ENCODE peak calls at places on chromosomes 12 and 14, in five cellular contexts. One of them, this sample, is unnamed.

GRCh38 chr12:70265132-70265531 is 21.9 kb downstream of the CNOT2 start:
- DNase-seq in cardiac muscle cell: no peak
- DNase-seq in smooth muscle cell of the brain vasculature: no peak
- DNase-seq in EL: no peak
- DNase-seq in fibroblast of lung: no peak
- DNase-seq in this sample: no peak

GRCh38 chr12:14239935-14240872 is 125.3 kb upstream of the ATF7IP start:
- DNase-seq in EL: peak; percentile 6
- DNase-seq in cardiac muscle cell: no peak
- DNase-seq in fibroblast of lung: peak; percentile 36
- DNase-seq in smooth muscle cell of the brain vasculature: no peak
- DNase-seq in this sample: no peak

GRCh38 chr12:130152386-130152785 is 9.9 kb upstream of the FZD10 start:
- DNase-seq in cardiac muscle cell: no peak
- DNase-seq in fibroblast of lung: no peak
- DNase-seq in smooth muscle cell of the brain vasculature: no peak
- DNase-seq in EL: no peak
- DNase-seq in this sample: no peak

GRCh38 chr14:24204163-24205146 is 1.0 kb upstream of the TSSK4 start:
- DNase-seq in smooth muscle cell of the brain vasculature: no peak
- DNase-seq in fibroblast of lung: no peak
- DNase-seq in cardiac muscle cell: no peak
- DNase-seq in EL: no peak
- DNase-seq in this sample: no peak

GRCh38 chr14:65281991-65282908 is 130.3 kb upstream of the FUT8 start:
- DNase-seq in cardiac muscle cell: no peak
- DNase-seq in fibroblast of lung: peak; percentile 93
- DNase-seq in EL: peak; percentile 93
- DNase-seq in smooth muscle cell of the brain vasculature: peak; percentile 39
- DNase-seq in this sample: peak; percentile 84

GRCh38 chr12:96846313-96846712 is 60.7 kb upstream of the NEDD1 start:
- DNase-seq in fibroblast of lung: peak; percentile 14
- DNase-seq in cardiac muscle cell: peak; percentile 62
- DNase-seq in smooth muscle cell of the brain vasculature: no peak
- DNase-seq in EL: no peak
- DNase-seq in this sample: no peak

GRCh38 chr12:100187857-100188519 is 12.6 kb upstream of the ACTR6 start:
- DNase-seq in EL: no peak
- DNase-seq in fibroblast of lung: no peak
- DNase-seq in smooth muscle cell of the brain vasculature: no peak
- DNase-seq in cardiac muscle cell: no peak
- DNase-seq in this sample: no peak

GRCh38 chr14:76908834-76909233 is 82.6 kb downstream of the LRRC74A start:
- DNase-seq in cardiac muscle cell: no peak
- DNase-seq in smooth muscle cell of the brain vasculature: no peak
- DNase-seq in fibroblast of lung: no peak
- DNase-seq in EL: no peak
- DNase-seq in this sample: no peak

GRCh38 chr12:49413796-49414195 is 46.5 kb downstream of the SPATS2 start:
- DNase-seq in fibroblast of lung: no peak
- DNase-seq in smooth muscle cell of the brain vasculature: no peak
- DNase-seq in EL: peak; percentile 26
- DNase-seq in cardiac muscle cell: no peak
- DNase-seq in this sample: no peak

GRCh38 chr12:75884465-75884985 is 147.1 kb downstream of the PHLDA1 start:
- DNase-seq in fibroblast of lung: peak; percentile 39
- DNase-seq in smooth muscle cell of the brain vasculature: no peak
- DNase-seq in EL: no peak
- DNase-seq in cardiac muscle cell: no peak
- DNase-seq in this sample: peak; percentile 16

GRCh38 chr12:39483597-39483996 is 40.7 kb upstream of the KIF21A start:
- DNase-seq in fibroblast of lung: no peak
- DNase-seq in EL: no peak
- DNase-seq in smooth muscle cell of the brain vasculature: no peak
- DNase-seq in cardiac muscle cell: no peak
- DNase-seq in this sample: no peak

GRCh38 chr14:75306917-75307699 is 28.5 kb downstream of the FOS start:
- DNase-seq in EL: no peak
- DNase-seq in fibroblast of lung: no peak
- DNase-seq in cardiac muscle cell: peak; percentile 47
- DNase-seq in smooth muscle cell of the brain vasculature: no peak
- DNase-seq in this sample: no peak

GRCh38 chr12:112122823-112123690 is 2.3 kb upstream of the TRAFD1 start:
- DNase-seq in cardiac muscle cell: peak; percentile 60
- DNase-seq in EL: peak; percentile 63
- DNase-seq in smooth muscle cell of the brain vasculature: peak; percentile 36
- DNase-seq in fibroblast of lung: peak; percentile 59
- DNase-seq in this sample: no peak

GRCh38 chr12:2053675-2054070 is 886 bp downstream of the CACNA1C start:
- DNase-seq in smooth muscle cell of the brain vasculature: no peak
- DNase-seq in EL: peak; percentile 55
- DNase-seq in fibroblast of lung: no peak
- DNase-seq in cardiac muscle cell: peak; percentile 60
- DNase-seq in this sample: no peak

This sample was measured in HAP-1.